ENCODE peak calls at places on chromosomes 16 and 17, in nine cellular contexts. H is mucosa of descending colon; S is H7; Q is fibroblast of villous mesenchyme; X is PC-3; U is effector memory CD4-positive, alpha-beta T cell; R is astrocyte of the spinal cord; F is breast epithelium; I is fibroblast of mammary gland. P is an unnamed sample.

GRCh38 chr17:20302191-20302917 is 165.0 kb downstream of the LGALS9B start:
- DNase-seq in H (no peak), S (peak; percentile 26), Q (peak; percentile 30), X (no peak), U (no peak), R (peak; percentile 31), F (no peak), I (no peak), P (no peak)

GRCh38 chr17:76887809-76888208 is 19.6 kb downstream of the MGAT5B start:
- DNase-seq in H (no peak), S (peak; percentile 79), Q (no peak), X (peak; percentile 27), U (no peak), R (no peak), F (no peak), I (no peak), P (no peak)

GRCh38 chr16:79372504-79373184 is 227.9 kb downstream of the MAF start:
- DNase-seq in H (no peak), S (no peak), Q (peak; percentile 51), X (no peak), U (no peak), R (peak; percentile 66), F (no peak), I (peak; percentile 73), P (no peak)

GRCh38 chr17:78515480-78515879 is 61.7 kb downstream of the DNAH17 start:
- DNase-seq in H (peak; percentile 4), S (no peak), Q (no peak), X (no peak), U (no peak), R (no peak), F (no peak), I (no peak), P (no peak)

GRCh38 chr17:77999413-78000173 is 41.1 kb downstream of the TNRC6C start:
- DNase-seq in H (no peak), S (no peak), Q (peak; percentile 35), X (no peak), U (no peak), R (peak; percentile 48), F (no peak), I (peak; percentile 35), P (no peak)

GRCh38 chr16:10868562-10869469 is 8.2 kb upstream of the CIITA start:
- DNase-seq in H (peak; percentile 72), S (no peak), Q (no peak), X (no peak), U (no peak), R (no peak), F (no peak), I (no peak), P (no peak)

GRCh38 chr16:48188449-48189102 is 32.8 kb upstream of the ABCC12 start:
- DNase-seq in H (no peak), S (no peak), Q (no peak), X (no peak), U (no peak), R (no peak), F (no peak), I (peak; percentile 14), P (no peak)

GRCh38 chr17:3766783-3767182 is 34.2 kb downstream of the ITGAE start:
- DNase-seq in H (no peak), S (no peak), Q (no peak), X (no peak), U (peak; percentile 11), R (no peak), F (no peak), I (no peak), P (no peak)

GRCh38 chr17:48722924-48723554 is at the start of gene PRAC2:
- DNase-seq in H (peak; percentile 70), S (peak; percentile 80), Q (no peak), X (peak; percentile 96), U (no peak), R (no peak), F (no peak), I (no peak), P (no peak)

GRCh38 chr16:85624646-85625045 is 11.5 kb downstream of the GSE1 start:
- DNase-seq in H (no peak), S (peak; percentile 78), Q (no peak), X (no peak), U (no peak), R (no peak), F (no peak), I (no peak), P (no peak)

GRCh38 chr16:88686062-88686438 is 257 bp downstream of the SNAI3 start:
- DNase-seq in H (peak; percentile 82), S (no peak), Q (no peak), X (peak; percentile 26), U (no peak), R (no peak), F (no peak), I (no peak), P (peak; percentile 56)

GRCh38 chr16:89266521-89267134 is 49.1 kb downstream of the ZNF778 start:
- DNase-seq in H (peak; percentile 43), S (peak; percentile 62), Q (no peak), X (no peak), U (no peak), R (no peak), F (no peak), I (no peak), P (no peak)

GRCh38 chr16:7390974-7391373 is 58.3 kb downstream of the RBFOX1 start:
- DNase-seq in H (no peak), S (no peak), Q (no peak), X (no peak), U (no peak), R (no peak), F (no peak), I (no peak), P (no peak)

GRCh38 chr16:5903153-5903552 is 805.6 kb upstream of the EEF2KMT start:
- DNase-seq in H (no peak), S (no peak), Q (no peak), X (no peak), U (no peak), R (no peak), F (no peak), I (no peak), P (no peak)

GRCh38 chr17:4948166-4948996 is at the start of gene PFN1:
- DNase-seq in H (peak; percentile 95), S (peak; percentile 99), Q (peak; percentile 97), X (peak; percentile 80), U (peak; percentile 82), R (peak; percentile 95), F (peak; percentile 87), I (peak; percentile 91), P (peak; percentile 86)

GRCh38 chr16:87675111-87675510 is 72.8 kb downstream of the JPH3 start:
- DNase-seq in H (no peak), S (peak; percentile 86), Q (no peak), X (no peak), U (no peak), R (no peak), F (no peak), I (no peak), P (no peak)

GRCh38 chr16:228151-228855 is 946 bp downstream of the LUC7L start:
- DNase-seq in H (no peak), S (no peak), Q (peak; percentile 23), X (peak; percentile 5), U (no peak), R (peak; percentile 16), F (no peak), I (no peak), P (no peak)

GRCh38 chr17:14019186-14019956 is 49.9 kb upstream of the COX10 start:
- DNase-seq in H (no peak), S (no peak), Q (peak; percentile 82), X (peak; percentile 74), U (no peak), R (no peak), F (no peak), I (peak; percentile 72), P (no peak)

GRCh38 chr17:66411498-66411897 is 109.1 kb downstream of the PRKCA start:
- DNase-seq in H (no peak), S (no peak), Q (no peak), X (no peak), U (no peak), R (no peak), F (no peak), I (no peak), P (no peak)

GRCh38 chr17:6454495-6455320 is 10.5 kb downstream of the PIMREG start:
- DNase-seq in H (no peak), S (peak; percentile 83), Q (no peak), X (no peak), U (no peak), R (no peak), F (no peak), I (no peak), P (no peak)

GRCh38 chr17:6456321-6456720 is 12.1 kb downstream of the PIMREG start:
- DNase-seq in H (peak; percentile 30), S (no peak), Q (no peak), X (no peak), U (no peak), R (no peak), F (no peak), I (no peak), P (no peak)

GRCh38 chr17:6456914-6457687 is 12.8 kb downstream of the PIMREG start:
- DNase-seq in H (peak; percentile 80), S (no peak), Q (peak; percentile 47), X (peak; percentile 56), U (no peak), R (peak; percentile 28), F (no peak), I (peak; percentile 78), P (no peak)

GRCh38 chr17:6453279-6454024 is 9.2 kb downstream of the PIMREG start:
- DNase-seq in H (no peak), S (no peak), Q (no peak), X (no peak), U (no peak), R (no peak), F (no peak), I (no peak), P (no peak)

GRCh38 chr17:6455321-6455705 is 11.1 kb downstream of the PIMREG start:
- DNase-seq in H (peak; percentile 87), S (peak; percentile 89), Q (peak; percentile 9), X (no peak), U (no peak), R (no peak), F (no peak), I (peak; percentile 10), P (peak; percentile 40)
- H3K4me3 ChIP-seq in H (no peak overlapping the region), S (peak overlapping the region; percentile 63), Q (peak overlapping the region; percentile 3), X (no peak overlapping the region), U (peak overlapping the region; percentile 41), R (no peak overlapping the region), F (no peak overlapping the region), I (no peak overlapping the region), P (peak overlapping the region; percentile 37)

GRCh38 chr17:43983196-43983514 is 21.3 kb upstream of the NAGS start:
- DNase-seq in H (no peak), S (no peak), Q (no peak), X (no peak), U (no peak), R (no peak), F (no peak), I (no peak), P (no peak)
- H3K4me3 ChIP-seq in H (no peak overlapping the region), S (peak overlapping the region; percentile 66), Q (no peak overlapping the region), X (no peak overlapping the region), U (no peak overlapping the region), R (no peak overlapping the region), F (no peak overlapping the region), I (no peak overlapping the region), P (peak overlapping the region; percentile 30)

GRCh38 chr16:1299012-1299867 is 10.2 kb upstream of the UBE2I start:
- DNase-seq in H (peak; percentile 65), S (peak; percentile 57), Q (no peak), X (no peak), U (no peak), R (no peak), F (peak; percentile 80), I (no peak), P (no peak)
- H3K4me3 ChIP-seq in H (no peak overlapping the region), S (no peak overlapping the region), Q (no peak overlapping the region), X (no peak overlapping the region), U (no peak overlapping the region), R (no peak overlapping the region), F (no peak overlapping the region), I (no peak overlapping the region), P (no peak overlapping the region)

GRCh38 chr16:69796285-69797118 is 34.4 kb downstream of the WWP2 start:
- DNase-seq in H (no peak), S (peak; percentile 66), Q (peak; percentile 80), X (peak; percentile 67), U (no peak), R (peak; percentile 79), F (no peak), I (peak; percentile 82), P (peak; percentile 16)
- H3K4me3 ChIP-seq in H (no peak overlapping the region), S (no peak overlapping the region), Q (no peak overlapping the region), X (no peak overlapping the region), U (no peak overlapping the region), R (no peak overlapping the region), F (no peak overlapping the region), I (no peak overlapping the region), P (no peak overlapping the region)